ENCODE peak calls at places on chromosomes 4 and X, in six cellular contexts. Q, N, R, W, G and I are unnamed samples.
A peak's percentile ranks its signal among the peaks of the same experiment; 100 is the strongest.

GRCh38 chrX:69107231-69107739 is 58.0 kb downstream of the PJA1 start:
- DNase-seq in Q (peak; percentile 15), N (no peak), R (peak; percentile 27), W (peak; percentile 39), G (no peak), I (no peak)

GRCh38 chrX:39475372-39475771 is 622.4 kb downstream of the BCOR start:
- DNase-seq in Q (no peak), N (no peak), R (no peak), W (no peak), G (no peak), I (no peak)

GRCh38 chr4:21628916-21629315 is 319.7 kb downstream of the KCNIP4 start:
- DNase-seq in Q (no peak), N (no peak), R (no peak), W (no peak), G (no peak), I (no peak)

GRCh38 chr4:137310593-137311490 is 221.5 kb downstream of the PCDH18 start:
- DNase-seq in Q (no peak), N (no peak), R (no peak), W (no peak), G (no peak), I (no peak)

GRCh38 chr4:28774344-28774743 is 1913.7 kb downstream of the STIM2 start:
- DNase-seq in Q (no peak), N (no peak), R (no peak), W (no peak), G (no peak), I (no peak)

GRCh38 chr4:58061967-58062366 is 951.8 kb upstream of the IGFBP7 start:
- DNase-seq in Q (no peak), N (no peak), R (no peak), W (no peak), G (no peak), I (no peak)

GRCh38 chr4:41428941-41429669 is 108.9 kb upstream of the LIMCH1 start:
- DNase-seq in Q (no peak), N (no peak), R (no peak), W (no peak), G (no peak), I (no peak)

GRCh38 chr4:152968806-152969394 is 32.8 kb downstream of the FHDC1 start:
- DNase-seq in Q (no peak), N (no peak), R (no peak), W (no peak), G (no peak), I (no peak)

GRCh38 chr4:150056569-150056968 is 21.7 kb upstream of the DCLK2 start:
- DNase-seq in Q (no peak), N (peak; percentile 29), R (no peak), W (no peak), G (no peak), I (no peak)

GRCh38 chr4:6349896-6350295 is 80.2 kb downstream of the WFS1 start:
- DNase-seq in Q (no peak), N (no peak), R (no peak), W (no peak), G (no peak), I (no peak)

GRCh38 chr4:8913858-8914460 is 42.3 kb upstream of the HMX1 start:
- DNase-seq in Q (no peak), N (no peak), R (no peak), W (no peak), G (peak; percentile 42), I (peak; percentile 60)

GRCh38 chrX:111465664-111466063 is 45.8 kb upstream of the SERTM2 start:
- DNase-seq in Q (no peak), N (no peak), R (no peak), W (no peak), G (no peak), I (no peak)

GRCh38 chr4:94798808-94799207 is 41.1 kb downstream of the BMPR1B start:
- DNase-seq in Q (no peak), N (no peak), R (no peak), W (no peak), G (no peak), I (no peak)

GRCh38 chr4:7293703-7294102 is 101.4 kb downstream of the SORCS2 start:
- DNase-seq in Q (no peak), N (no peak), R (no peak), W (no peak), G (no peak), I (no peak)

GRCh38 chr4:152684587-152684986 is 4.8 kb upstream of the TMEM154 start:
- DNase-seq in Q (no peak), N (no peak), R (no peak), W (no peak), G (no peak), I (no peak)

GRCh38 chrX:107562482-107562881 is 65.8 kb upstream of the PRPS1 start:
- DNase-seq in Q (no peak), N (no peak), R (no peak), W (no peak), G (peak; percentile 52), I (no peak)

GRCh38 chr4:72568959-72569718 is at the start of gene ADAMTS3:
- DNase-seq in Q (peak; percentile 47), N (peak; percentile 14), R (peak; percentile 51), W (peak; percentile 61), G (no peak), I (peak; percentile 80)

GRCh38 chr4:110163327-110164070 is 34.9 kb downstream of the ELOVL6 start:
- DNase-seq in Q (no peak), N (peak; percentile 23), R (no peak), W (no peak), G (no peak), I (no peak)

GRCh38 chrX:21972721-21973120 is 32.2 kb downstream of the SMS start:
- DNase-seq in Q (no peak), N (no peak), R (no peak), W (no peak), G (no peak), I (no peak)

GRCh38 chr4:26765515-26765914 is 95.1 kb upstream of the STIM2 start:
- DNase-seq in Q (no peak), N (no peak), R (no peak), W (no peak), G (no peak), I (no peak)

GRCh38 chr4:6454112-6454910 is 18.1 kb downstream of the PPP2R2C start:
- DNase-seq in Q (no peak), N (no peak), R (no peak), W (no peak), G (no peak), I (no peak)

DNA sequence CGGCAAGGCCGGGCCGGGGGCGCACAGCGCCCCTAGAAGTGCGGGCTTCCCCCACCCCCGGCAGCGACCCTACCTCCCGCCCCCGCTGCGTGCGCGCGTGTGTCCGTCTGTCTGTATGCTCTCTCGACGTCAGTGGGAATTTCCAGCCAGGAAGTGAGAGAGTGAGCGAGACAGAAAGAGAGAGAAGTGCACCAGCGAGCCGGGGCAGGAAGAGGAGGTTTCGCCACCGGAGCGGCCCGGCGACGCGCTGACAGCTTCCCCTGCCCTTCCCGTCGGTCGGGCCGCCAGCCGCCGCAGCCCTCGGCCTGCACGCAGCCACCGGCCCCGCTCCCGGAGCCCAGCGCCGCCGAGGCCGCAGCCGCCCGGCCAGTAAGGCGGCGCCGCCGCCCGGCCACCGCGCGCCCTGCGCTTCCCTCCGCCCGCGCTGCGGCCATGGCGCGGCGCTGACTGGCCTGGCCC is at the start of gene NFKB1:
- DNase-seq in Q (peak; percentile 71), N (no peak), R (peak; percentile 73), W (peak; percentile 81), G (no peak), I (peak; percentile 94)
- TF ChIP-seq POLR2A in Q (peak; percentile 79), N (peak; percentile 31), R (no peak), W (no peak), G (no peak), I (no peak)

DNA sequence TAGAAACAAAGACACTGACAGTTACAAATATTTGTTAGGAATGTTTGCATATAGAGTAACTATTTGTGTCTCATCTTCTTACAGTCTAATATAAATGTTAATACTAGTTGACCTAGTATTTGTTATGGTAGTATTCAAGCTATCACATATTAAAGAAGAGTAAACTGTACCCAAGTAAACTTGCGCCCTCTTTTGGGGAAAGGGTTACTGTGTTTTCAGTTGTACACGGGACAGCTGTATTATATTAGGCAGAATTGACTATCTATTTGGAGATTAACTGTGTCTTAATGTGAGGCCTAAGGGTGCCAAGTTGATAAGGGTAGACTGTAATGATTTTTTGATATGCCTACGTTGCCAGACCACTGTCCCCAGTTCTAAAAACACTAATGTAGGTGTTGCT is 172.9 kb upstream of the CXCL13 start:
- DNase-seq in Q (no peak), N (no peak), R (no peak), W (no peak), G (no peak), I (no peak)
- H3K27ac ChIP-seq in Q (no peak overlapping the region), N (no peak overlapping the region), R (no peak overlapping the region), W (no peak overlapping the region), G (no peak overlapping the region), I (peak overlapping the region; percentile 61)

DNA sequence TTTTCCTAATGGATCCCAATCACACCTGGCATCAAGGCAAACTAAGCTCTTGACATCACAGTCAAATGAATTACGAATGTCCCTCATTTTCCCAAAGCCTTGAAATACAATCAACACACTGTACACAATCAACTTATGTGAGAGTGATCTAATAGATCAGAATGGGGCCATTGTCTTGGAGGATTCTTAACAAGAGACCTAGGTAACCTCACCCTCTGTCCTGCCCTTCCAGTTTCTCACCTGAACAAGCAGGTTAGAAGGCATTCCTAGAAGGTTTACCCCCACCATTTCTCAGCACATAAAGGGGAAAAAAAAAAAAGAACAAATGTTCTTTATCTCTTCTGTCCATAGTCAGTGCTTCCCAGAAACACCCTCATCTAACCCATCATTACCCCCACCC is 6.3 kb downstream of the SLC39A8 start:
- DNase-seq in Q (no peak), N (no peak), R (no peak), W (no peak), G (no peak), I (no peak)
- H3K4me3 ChIP-seq in Q (no peak overlapping the region), N (no peak overlapping the region), R (no peak overlapping the region), W (no peak overlapping the region), G (no peak overlapping the region), I (no peak overlapping the region)

GRCh38 chrX:74535633-74536141 is 78.7 kb downstream of the RLIM start:
- DNase-seq in Q (peak; percentile 45), N (no peak), R (peak; percentile 63), W (peak; percentile 86), G (no peak), I (peak; percentile 83)
- TF ChIP-seq POLR2A in Q (no peak), N (no peak), R (no peak), W (no peak), G (no peak), I (no peak)

GRCh38 chrX:17039826-17040225 is 93.4 kb downstream of the REPS2 start:
- DNase-seq in Q (no peak), N (no peak), R (no peak), W (no peak), G (no peak), I (no peak)
- H3K27ac ChIP-seq in Q (no peak overlapping the region), N (no peak overlapping the region), R (no peak overlapping the region), W (no peak overlapping the region), G (no peak overlapping the region), I (no peak overlapping the region)

GRCh38 chr4:119750771-119751170 is 122.2 kb upstream of the PDE5A start:
- DNase-seq in Q (no peak), N (no peak), R (no peak), W (no peak), G (no peak), I (no peak)
- H3K4me3 ChIP-seq in Q (no peak overlapping the region), N (no peak overlapping the region), R (no peak overlapping the region), W (no peak overlapping the region), G (no peak overlapping the region), I (no peak overlapping the region)